ENCODE peak calls at places on chromosomes 4 and X, in eight cellular contexts. M is progenitor cell of endocrine pancreas; G is NCI-H1092; B is nephron progenitor cell; U is RWPE2; P is activated CD4-positive, alpha-beta T cell treated with anti-CD3 and anti-CD28 coated beads, Interleukin-2, amount 10 ng/mL, durations not matched to agents 7 days and 5 days; A is A549; K is neuronal stem cell. X is an unnamed sample.

GRCh38 chr4:99586747-99587146 is 12.1 kb downstream of the MTTP start:
- DNase-seq in M (no peak), G (no peak), B (no peak), U (no peak), P (no peak), A (no peak), K (no peak), X (no peak)

GRCh38 chr4:88143504-88143903 is 14.9 kb downstream of the ABCG2 start:
- DNase-seq in M (no peak), G (no peak), B (no peak), U (no peak), P (no peak), A (peak; percentile 46), K (no peak), X (peak; percentile 82)

GRCh38 chr4:105181259-105181658 is 34.6 kb downstream of the TET2 start:
- DNase-seq in M (no peak), G (no peak), B (no peak), U (no peak), P (no peak), A (no peak), K (peak; percentile 78), X (no peak)

GRCh38 chrX:9638871-9639270 is 126.8 kb downstream of the GPR143 start:
- DNase-seq in M (no peak), G (no peak), B (no peak), U (no peak), P (no peak), A (no peak), K (no peak), X (no peak)

GRCh38 chr4:83369825-83370639 is 35.4 kb upstream of the HPSE start:
- DNase-seq in M (no peak), G (no peak), B (no peak), U (no peak), P (no peak), A (no peak), K (no peak), X (no peak)

GRCh38 chrX:152131525-152131924 is 6.9 kb downstream of the MAGEA10 start:
- DNase-seq in M (no peak), G (no peak), B (no peak), U (no peak), P (no peak), A (no peak), K (no peak), X (no peak)

GRCh38 chr4:143358923-143359694 is 22.4 kb downstream of the GAB1 start:
- DNase-seq in M (no peak), G (no peak), B (no peak), U (no peak), P (peak; percentile 25), A (no peak), K (no peak), X (peak; percentile 46)

GRCh38 chrX:48465336-48465933 is 4.6 kb downstream of the SLC38A5 start:
- DNase-seq in M (no peak), G (no peak), B (no peak), U (no peak), P (no peak), A (no peak), K (no peak), X (peak; percentile 6)

GRCh38 chr4:52299120-52299519 is 248.0 kb downstream of the SPATA18 start:
- DNase-seq in M (no peak), G (no peak), B (no peak), U (no peak), P (no peak), A (no peak), K (no peak), X (no peak)

GRCh38 chr4:152643153-152644035 is 36.4 kb downstream of the TMEM154 start:
- DNase-seq in M (no peak), G (no peak), B (no peak), U (no peak), P (no peak), A (no peak), K (no peak), X (no peak)